ENCODE peak calls at places on chromosome 16, in ten cellular contexts. C, T, W, Y, V, U, M, S, G and R are unnamed samples.

GRCh38 chr16:30609002-30609927 is 924 bp downstream of the ZNF689 start:
- DNase-seq in C (no peak), T (peak; percentile 59), W (peak; percentile 79), Y (peak; percentile 31), V (peak; percentile 61), U (peak; percentile 54), M (peak; percentile 65), S (peak; percentile 30), G (peak; percentile 14), R (no peak)

GRCh38 chr16:79618712-79619050 is 18.1 kb upstream of the MAF start:
- DNase-seq in C (no peak), T (no peak), W (no peak), Y (no peak), V (no peak), U (no peak), M (no peak), S (no peak), G (no peak), R (no peak)

GRCh38 chr16:2148714-2149629 is 547 bp downstream of the RAB26 start:
- DNase-seq in C (no peak), T (no peak), W (no peak), Y (peak; percentile 56), V (peak; percentile 54), U (peak; percentile 48), M (peak; percentile 48), S (no peak), G (no peak), R (no peak)

GRCh38 chr16:64362193-64362592 is 759.7 kb downstream of the CDH11 start:
- DNase-seq in C (no peak), T (no peak), W (no peak), Y (no peak), V (no peak), U (no peak), M (no peak), S (no peak), G (no peak), R (no peak)

GRCh38 chr16:80198265-80198994 is 342.4 kb upstream of the DYNLRB2 start:
- DNase-seq in C (no peak), T (peak; percentile 7), W (no peak), Y (no peak), V (no peak), U (no peak), M (no peak), S (no peak), G (no peak), R (no peak)

GRCh38 chr16:66352304-66352703 is 14.2 kb upstream of the CDH5 start:
- DNase-seq in C (no peak), T (no peak), W (no peak), Y (no peak), V (no peak), U (no peak), M (no peak), S (no peak), G (no peak), R (no peak)

GRCh38 chr16:62213763-62214162 is 177.5 kb upstream of the CDH8 start:
- DNase-seq in C (no peak), T (no peak), W (no peak), Y (peak; percentile 43), V (no peak), U (no peak), M (no peak), S (no peak), G (no peak), R (no peak)

GRCh38 chr16:2056077-2056476 is 8.3 kb downstream of the TSC2 start:
- DNase-seq in C (no peak), T (no peak), W (no peak), Y (no peak), V (no peak), U (no peak), M (no peak), S (no peak), G (no peak), R (no peak)

GRCh38 chr16:81994485-81994884 is 16.8 kb downstream of the SDR42E1 start:
- DNase-seq in C (no peak), T (no peak), W (no peak), Y (no peak), V (no peak), U (no peak), M (no peak), S (no peak), G (no peak), R (no peak)

GRCh38 chr16:58678269-58678668 is 6.3 kb downstream of the SLC38A7 start:
- DNase-seq in C (no peak), T (no peak), W (peak; percentile 25), Y (no peak), V (no peak), U (no peak), M (no peak), S (no peak), G (no peak), R (no peak)

GRCh38 chr16:58128181-58128631 is 975 bp downstream of the CFAP20 start:
- DNase-seq in C (no peak), T (no peak), W (no peak), Y (peak; percentile 17), V (no peak), U (no peak), M (no peak), S (no peak), G (no peak), R (no peak)

GRCh38 chr16:17836868-17837602 is 366.3 kb upstream of the XYLT1 start:
- DNase-seq in C (no peak), T (peak; percentile 10), W (no peak), Y (peak; percentile 75), V (no peak), U (no peak), M (no peak), S (no peak), G (no peak), R (no peak)

GRCh38 chr16:17053536-17054160 is 417.1 kb downstream of the XYLT1 start:
- DNase-seq in C (no peak), T (no peak), W (no peak), Y (peak; percentile 4), V (no peak), U (no peak), M (no peak), S (no peak), G (no peak), R (no peak)

GRCh38 chr16:981695-982151 is at the start of gene SOX8:
- DNase-seq in C (no peak), T (no peak), W (no peak), Y (peak; percentile 87), V (no peak), U (peak; percentile 43), M (no peak), S (no peak), G (no peak), R (no peak)
- H3K27me3 ChIP-seq in C (peaks cover 2% of the 10 kb centered on the region), T (peaks cover 41% of the 10 kb centered on the region), W (peaks cover 57% of the 10 kb centered on the region), Y (peaks cover 68% of the 10 kb centered on the region), V (no peaks in the 10 kb centered on the region), U (peaks cover 8% of the 10 kb centered on the region), M (no peaks in the 10 kb centered on the region), S (no peaks in the 10 kb centered on the region), G (peaks cover 34% of the 10 kb centered on the region), R (peaks cover 7% of the 10 kb centered on the region)

GRCh38 chr16:19346335-19346922 is 60.9 kb downstream of the CLEC19A start:
- DNase-seq in C (no peak), T (no peak), W (no peak), Y (no peak), V (no peak), U (no peak), M (no peak), S (no peak), G (no peak), R (no peak)

GRCh38 chr16:19344224-19344801 is 58.8 kb downstream of the CLEC19A start:
- DNase-seq in C (no peak), T (no peak), W (no peak), Y (peak; percentile 30), V (no peak), U (no peak), M (no peak), S (no peak), G (no peak), R (no peak)

GRCh38 chr16:19344980-19345379 is 59.4 kb downstream of the CLEC19A start:
- DNase-seq in C (no peak), T (no peak), W (no peak), Y (no peak), V (no peak), U (no peak), M (no peak), S (no peak), G (no peak), R (no peak)

GRCh38 chr16:19348125-19348524 is 62.6 kb downstream of the CLEC19A start:
- DNase-seq in C (no peak), T (no peak), W (no peak), Y (no peak), V (no peak), U (no peak), M (no peak), S (no peak), G (no peak), R (no peak)

GRCh38 chr16:19348578-19349315 is 63.2 kb downstream of the CLEC19A start:
- DNase-seq in C (no peak), T (no peak), W (no peak), Y (peak; percentile 60), V (no peak), U (peak; percentile 35), M (no peak), S (no peak), G (no peak), R (no peak)
- H3K4me3 ChIP-seq in C (no peak overlapping the region), T (no peak overlapping the region), W (no peak overlapping the region), Y (peak overlapping the region; percentile 22), V (no peak overlapping the region), U (no peak overlapping the region), M (no peak overlapping the region), S (no peak overlapping the region), G (no peak overlapping the region), R (no peak overlapping the region)

GRCh38 chr16:996672-997071 is 15.1 kb downstream of the SOX8 start:
- DNase-seq in C (no peak), T (no peak), W (no peak), Y (no peak), V (no peak), U (no peak), M (no peak), S (no peak), G (no peak), R (no peak)
- H3K27me3 ChIP-seq in C (no peaks in the 10 kb centered on the region), T (peaks cover 4% of the 10 kb centered on the region), W (peaks cover 13% of the 10 kb centered on the region), Y (peaks cover 21% of the 10 kb centered on the region), V (no peaks in the 10 kb centered on the region), U (peaks cover 6% of the 10 kb centered on the region), M (no peaks in the 10 kb centered on the region), S (no peaks in the 10 kb centered on the region), G (peaks cover 26% of the 10 kb centered on the region), R (no peaks in the 10 kb centered on the region)

GRCh38 chr16:53775106-53775820 is 71.3 kb downstream of the FTO start:
- DNase-seq in C (no peak), T (no peak), W (no peak), Y (no peak), V (no peak), U (no peak), M (no peak), S (no peak), G (no peak), R (no peak)

GRCh38 chr16:53773150-53773846 is 69.3 kb downstream of the FTO start:
- DNase-seq in C (peak; percentile 15), T (peak; percentile 87), W (no peak), Y (peak; percentile 70), V (peak; percentile 41), U (peak; percentile 29), M (no peak), S (no peak), G (peak; percentile 28), R (no peak)

GRCh38 chr16:53773881-53774280 is 69.9 kb downstream of the FTO start:
- DNase-seq in C (no peak), T (no peak), W (no peak), Y (no peak), V (no peak), U (no peak), M (no peak), S (no peak), G (no peak), R (no peak)

GRCh38 chr16:53779186-53779585 is 75.2 kb downstream of the FTO start:
- DNase-seq in C (no peak), T (peak; percentile 46), W (no peak), Y (no peak), V (no peak), U (no peak), M (no peak), S (no peak), G (no peak), R (no peak)

GRCh38 chr16:53775821-53776431 is 72.0 kb downstream of the FTO start:
- DNase-seq in C (no peak), T (peak; percentile 97), W (no peak), Y (peak; percentile 19), V (peak; percentile 40), U (peak; percentile 60), M (no peak), S (no peak), G (peak; percentile 45), R (no peak)
- H3K4me3 ChIP-seq in C (no peak overlapping the region), T (no peak overlapping the region), W (no peak overlapping the region), Y (no peak overlapping the region), V (no peak overlapping the region), U (no peak overlapping the region), M (no peak overlapping the region), S (no peak overlapping the region), G (no peak overlapping the region), R (no peak overlapping the region)